ENCODE peak calls at places on chromosomes 1 and 21, in seven cellular contexts. O, S, F, M, Z, R and T are unnamed samples.

GRCh38 chr1:110976089-110976488 is 12.4 kb upstream of the LRIF1 start:
- DNase-seq in Z (no peak), O (no peak), S (no peak), F (no peak), M (no peak), R (no peak), T (no peak)

GRCh38 chr1:42282024-42282579 is 52.9 kb downstream of the FOXJ3 start:
- DNase-seq in Z (peak; percentile 3), O (no peak), R (no peak), F (no peak), S (no peak), M (no peak), T (no peak)

GRCh38 chr1:13535227-13535626 is 21.4 kb upstream of the LRRC38 start:
- DNase-seq in F (no peak), S (no peak), Z (no peak), R (no peak), M (no peak), O (no peak), T (no peak)

GRCh38 chr1:201028473-201028889 is 5.0 kb upstream of the KIF21B start:
- DNase-seq in O (no peak), F (no peak), R (no peak), M (no peak), Z (peak; percentile 33), S (no peak), T (no peak)

GRCh38 chr1:222457084-222457483 is 90.8 kb downstream of the HHIPL2 start:
- DNase-seq in M (no peak), O (no peak), Z (no peak), R (no peak), F (no peak), S (no peak), T (no peak)

GRCh38 chr1:43058545-43059360 is 100.1 kb upstream of the SLC2A1 start:
- DNase-seq in F (peak; percentile 30), O (no peak), R (no peak), S (no peak), M (no peak), Z (no peak), T (no peak)

GRCh38 chr1:59384443-59384842 is 87.5 kb downstream of the FGGY start:
- DNase-seq in S (no peak), R (no peak), O (no peak), Z (no peak), M (peak; percentile 40), F (peak; percentile 54), T (peak; percentile 31)

GRCh38 chr1:150876111-150876434 is 326 bp downstream of the ARNT start:
- DNase-seq in S (no peak), O (no peak), F (peak; percentile 24), Z (peak; percentile 63), M (peak; percentile 49), R (no peak), T (peak; percentile 88)

GRCh38 chr1:2927393-2927792 is 93.9 kb upstream of the ACTRT2 start:
- DNase-seq in S (no peak), F (no peak), O (no peak), M (no peak), R (no peak), Z (no peak), T (no peak)

GRCh38 chr1:24364975-24365678 is 46.0 kb downstream of the GRHL3 start:
- DNase-seq in F (no peak), S (no peak), M (no peak), O (no peak), R (no peak), Z (no peak), T (peak; percentile 8)

GRCh38 chr1:32798679-32799416 is 18.3 kb downstream of the YARS1 start:
- DNase-seq in S (no peak), F (no peak), O (no peak), R (no peak), M (no peak), Z (no peak), T (no peak)

GRCh38 chr1:94801919-94802546 is 18.1 kb upstream of the SLC44A3 start:
- DNase-seq in Z (peak; percentile 49), S (no peak), M (peak; percentile 26), F (peak; percentile 69), R (no peak), O (no peak), T (peak; percentile 60)

GRCh38 chr21:45471229-45472052 is 66.5 kb downstream of the COL18A1 start:
- DNase-seq in M (no peak), O (no peak), S (no peak), Z (peak; percentile 96), R (no peak), F (no peak), T (no peak)

GRCh38 chr1:55951291-55951690 is 628.1 kb downstream of the PLPP3 start:
- DNase-seq in O (no peak), R (no peak), Z (no peak), F (no peak), M (no peak), S (no peak), T (no peak)

GRCh38 chr21:45950740-45951515 is 30.6 kb upstream of the COL6A1 start:
- DNase-seq in S (no peak), F (peak; percentile 25), O (no peak), M (no peak), Z (no peak), R (no peak), T (peak; percentile 55)

GRCh38 chr1:7506677-7507619 is 264.1 kb upstream of the VAMP3 start:
- DNase-seq in F (no peak), O (no peak), M (no peak), R (no peak), S (no peak), Z (no peak), T (no peak)

GRCh38 chr1:39189592-39190041 is 14.9 kb upstream of the MACF1 start:
- DNase-seq in M (no peak), O (no peak), Z (peak; percentile 31), F (no peak), S (no peak), R (no peak), T (no peak)

GRCh38 chr1:203228670-203229069 is 803 bp downstream of the CHIT1 start:
- DNase-seq in O (no peak), Z (no peak), F (no peak), S (no peak), R (no peak), M (peak; percentile 29), T (no peak)

GRCh38 chr1:94895518-94895917 is 31.4 kb downstream of the CNN3 start:
- DNase-seq in S (no peak), Z (no peak), F (no peak), O (no peak), M (no peak), R (no peak), T (no peak)

GRCh38 chr1:221478050-221478949 is 263.6 kb downstream of the DUSP10 start:
- DNase-seq in S (no peak), R (peak; percentile 15), M (no peak), Z (peak; percentile 12), O (peak; percentile 31), F (peak; percentile 62), T (peak; percentile 24)

GRCh38 chr1:43317817-43318471 is 17.2 kb downstream of the TIE1 start:
- DNase-seq in M (no peak), Z (no peak), O (no peak), F (no peak), S (no peak), R (no peak), T (no peak)